ENCODE peak calls at places on chromosomes 12 and 14, in six cellular contexts. One of them, this sample, is unnamed.
A peak's percentile ranks its signal among the peaks of the same experiment; 100 is the strongest.

GRCh38 chr14:92105845-92106094 is 612 bp downstream of the ATXN3 start:
- DNase-seq in PC-9: no peak
- DNase-seq in mucosa of descending colon: peak; percentile 56
- DNase-seq in Peyer's patch: peak; percentile 47
- DNase-seq in psoas muscle: peak; percentile 79
- DNase-seq in BE2C: peak; percentile 36
- DNase-seq in this sample: no peak

GRCh38 chr12:117377758-117378157 is 16.3 kb upstream of the NOS1 start:
- DNase-seq in PC-9: no peak
- DNase-seq in mucosa of descending colon: no peak
- DNase-seq in Peyer's patch: no peak
- DNase-seq in psoas muscle: no peak
- DNase-seq in BE2C: no peak
- DNase-seq in this sample: no peak

GRCh38 chr14:54549862-54550261 is 17.1 kb upstream of the SAMD4A start:
- DNase-seq in PC-9: no peak
- DNase-seq in mucosa of descending colon: no peak
- DNase-seq in Peyer's patch: no peak
- DNase-seq in psoas muscle: no peak
- DNase-seq in BE2C: no peak
- DNase-seq in this sample: no peak

GRCh38 chr12:113030875-113031525 is 25.5 kb upstream of the DTX1 start:
- DNase-seq in PC-9: peak; percentile 52
- DNase-seq in mucosa of descending colon: no peak
- DNase-seq in Peyer's patch: peak; percentile 22
- DNase-seq in psoas muscle: no peak
- DNase-seq in BE2C: peak; percentile 72
- DNase-seq in this sample: peak; percentile 61

GRCh38 chr12:43550831-43551270 is 1.2 kb downstream of the ADAMTS20 start:
- DNase-seq in PC-9: no peak
- DNase-seq in mucosa of descending colon: no peak
- DNase-seq in Peyer's patch: no peak
- DNase-seq in psoas muscle: no peak
- DNase-seq in BE2C: no peak
- DNase-seq in this sample: no peak

GRCh38 chr14:72479471-72479931 is 414.4 kb downstream of the DPF3 start:
- DNase-seq in PC-9: no peak
- DNase-seq in mucosa of descending colon: no peak
- DNase-seq in Peyer's patch: no peak
- DNase-seq in psoas muscle: no peak
- DNase-seq in BE2C: no peak
- DNase-seq in this sample: no peak

GRCh38 chr12:69875416-69875815 is 50.4 kb downstream of the MYRFL start:
- DNase-seq in PC-9: no peak
- DNase-seq in mucosa of descending colon: no peak
- DNase-seq in Peyer's patch: no peak
- DNase-seq in psoas muscle: no peak
- DNase-seq in BE2C: no peak
- DNase-seq in this sample: no peak

GRCh38 chr12:124208469-124208868 is 86.4 kb upstream of the RFLNA start:
- DNase-seq in PC-9: no peak
- DNase-seq in mucosa of descending colon: no peak
- DNase-seq in Peyer's patch: no peak
- DNase-seq in psoas muscle: no peak
- DNase-seq in BE2C: no peak
- DNase-seq in this sample: no peak

GRCh38 chr14:37145395-37145794 is 27.0 kb downstream of the SLC25A21 start:
- DNase-seq in PC-9: no peak
- DNase-seq in mucosa of descending colon: no peak
- DNase-seq in Peyer's patch: no peak
- DNase-seq in psoas muscle: no peak
- DNase-seq in BE2C: no peak
- DNase-seq in this sample: no peak

GRCh38 chr14:75084513-75084912 is 15.1 kb downstream of the ZC2HC1C start:
- DNase-seq in PC-9: no peak
- DNase-seq in mucosa of descending colon: no peak
- DNase-seq in Peyer's patch: no peak
- DNase-seq in psoas muscle: no peak
- DNase-seq in BE2C: no peak
- DNase-seq in this sample: peak; percentile 11

GRCh38 chr14:101405171-101405883 is 156.0 kb upstream of the DIO3 start:
- DNase-seq in PC-9: peak; percentile 89
- DNase-seq in mucosa of descending colon: no peak
- DNase-seq in Peyer's patch: no peak
- DNase-seq in psoas muscle: no peak
- DNase-seq in BE2C: no peak
- DNase-seq in this sample: no peak

GRCh38 chr12:26614217-26614616 is 218.8 kb downstream of the ITPR2 start:
- DNase-seq in PC-9: no peak
- DNase-seq in mucosa of descending colon: no peak
- DNase-seq in Peyer's patch: no peak
- DNase-seq in psoas muscle: no peak
- DNase-seq in BE2C: peak; percentile 39
- DNase-seq in this sample: peak; percentile 50

GRCh38 chr12:4771172-4771959 is 51.2 kb downstream of the GALNT8 start:
- DNase-seq in PC-9: no peak
- DNase-seq in mucosa of descending colon: no peak
- DNase-seq in Peyer's patch: no peak
- DNase-seq in psoas muscle: no peak
- DNase-seq in BE2C: no peak
- DNase-seq in this sample: no peak

GRCh38 chr14:61478971-61479473 is 157.6 kb downstream of the PRKCH start:
- DNase-seq in PC-9: no peak
- DNase-seq in mucosa of descending colon: no peak
- DNase-seq in Peyer's patch: peak; percentile 58
- DNase-seq in psoas muscle: no peak
- DNase-seq in BE2C: no peak
- DNase-seq in this sample: no peak
- H3K4me3 ChIP-seq in PC-9: no peak overlapping the region
- H3K4me3 ChIP-seq in mucosa of descending colon: no peak overlapping the region
- H3K4me3 ChIP-seq in Peyer's patch: no peak overlapping the region
- H3K4me3 ChIP-seq in psoas muscle: no peak overlapping the region
- H3K4me3 ChIP-seq in BE2C: no peak overlapping the region
- H3K4me3 ChIP-seq in this sample: no peak overlapping the region

GRCh38 chr12:46356655-46357437 is 15.7 kb downstream of the SLC38A2 start:
- DNase-seq in PC-9: no peak
- DNase-seq in mucosa of descending colon: no peak
- DNase-seq in Peyer's patch: no peak
- DNase-seq in psoas muscle: no peak
- DNase-seq in BE2C: no peak
- DNase-seq in this sample: no peak

GRCh38 chr12:46351861-46352595 is 20.5 kb downstream of the SLC38A2 start:
- DNase-seq in PC-9: peak; percentile 40
- DNase-seq in mucosa of descending colon: no peak
- DNase-seq in Peyer's patch: no peak
- DNase-seq in psoas muscle: no peak
- DNase-seq in BE2C: no peak
- DNase-seq in this sample: no peak

GRCh38 chr12:46351138-46351537 is 21.4 kb downstream of the SLC38A2 start:
- DNase-seq in PC-9: no peak
- DNase-seq in mucosa of descending colon: no peak
- DNase-seq in Peyer's patch: no peak
- DNase-seq in psoas muscle: no peak
- DNase-seq in BE2C: no peak
- DNase-seq in this sample: no peak

GRCh38 chr12:46354799-46355194 is 17.8 kb downstream of the SLC38A2 start:
- DNase-seq in PC-9: peak; percentile 37
- DNase-seq in mucosa of descending colon: no peak
- DNase-seq in Peyer's patch: no peak
- DNase-seq in psoas muscle: no peak
- DNase-seq in BE2C: no peak
- DNase-seq in this sample: no peak

GRCh38 chr12:46354111-46354798 is 18.3 kb downstream of the SLC38A2 start:
- DNase-seq in PC-9: no peak
- DNase-seq in mucosa of descending colon: no peak
- DNase-seq in Peyer's patch: no peak
- DNase-seq in psoas muscle: no peak
- DNase-seq in BE2C: no peak
- DNase-seq in this sample: no peak
- TF ChIP-seq CTCF in PC-9: no peak
- TF ChIP-seq CTCF in mucosa of descending colon: no peak
- TF ChIP-seq CTCF in Peyer's patch: no peak
- TF ChIP-seq CTCF in psoas muscle: peak; percentile 8
- TF ChIP-seq CTCF in BE2C: peak; percentile 15
- TF ChIP-seq CTCF in this sample: peak; percentile 45

GRCh38 chr12:109232731-109233130 is 76.4 kb downstream of the FOXN4 start:
- DNase-seq in PC-9: no peak
- DNase-seq in mucosa of descending colon: no peak
- DNase-seq in Peyer's patch: no peak
- DNase-seq in psoas muscle: no peak
- DNase-seq in BE2C: no peak
- DNase-seq in this sample: no peak
- H3K36me3 ChIP-seq in PC-9: no peaks in the 10 kb centered on the region
- H3K36me3 ChIP-seq in mucosa of descending colon: no peaks in the 10 kb centered on the region
- H3K36me3 ChIP-seq in Peyer's patch: no peaks in the 10 kb centered on the region
- H3K36me3 ChIP-seq in psoas muscle: peaks cover 100% of the 10 kb centered on the region
- H3K36me3 ChIP-seq in BE2C: no peaks in the 10 kb centered on the region
- H3K36me3 ChIP-seq in this sample: peaks cover 1% of the 10 kb centered on the region

DNA sequence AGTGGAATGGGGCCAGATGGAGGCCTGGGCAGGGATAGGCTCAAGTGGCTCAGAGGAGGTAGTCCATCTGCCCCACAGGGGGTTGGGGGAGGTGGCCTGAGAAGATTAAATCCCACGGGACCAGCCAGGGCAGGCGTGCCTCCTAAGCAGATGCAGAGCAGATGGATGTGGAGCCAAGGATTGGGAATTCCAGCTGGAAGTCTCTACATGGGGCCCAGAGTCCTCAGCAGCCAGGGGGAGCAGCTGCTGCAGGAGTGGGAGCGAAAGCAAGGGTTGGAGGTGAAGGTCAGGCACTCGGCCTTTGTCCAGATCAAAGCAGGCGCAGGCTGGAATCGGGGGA is 42.4 kb upstream of the VRK1 start:
- DNase-seq in PC-9: no peak
- DNase-seq in mucosa of descending colon: no peak
- DNase-seq in Peyer's patch: no peak
- DNase-seq in psoas muscle: no peak
- DNase-seq in BE2C: peak; percentile 64
- DNase-seq in this sample: no peak
- H3K4me3 ChIP-seq in PC-9: no peak overlapping the region
- H3K4me3 ChIP-seq in mucosa of descending colon: no peak overlapping the region
- H3K4me3 ChIP-seq in Peyer's patch: no peak overlapping the region
- H3K4me3 ChIP-seq in psoas muscle: no peak overlapping the region
- H3K4me3 ChIP-seq in BE2C: no peak overlapping the region
- H3K4me3 ChIP-seq in this sample: no peak overlapping the region

DNA sequence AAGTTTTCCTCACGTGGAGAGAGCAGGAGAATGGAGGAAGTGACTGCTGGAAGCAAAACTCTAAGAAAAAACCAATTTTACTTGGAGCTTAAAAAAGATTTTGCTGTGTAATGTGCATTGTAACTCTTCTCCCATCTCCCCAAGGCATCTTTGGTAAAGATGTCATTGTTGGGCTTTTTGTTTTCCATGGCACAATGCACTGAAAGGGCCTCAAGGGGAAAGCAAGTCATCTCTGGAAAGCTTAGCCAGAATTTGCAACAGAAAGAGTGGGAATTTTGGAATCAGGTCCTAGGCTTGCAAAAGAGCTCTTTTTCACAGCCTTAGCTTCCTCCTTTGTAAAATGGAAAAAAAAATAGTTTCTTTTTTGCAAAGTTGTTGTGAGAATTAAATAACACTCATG is 7.9 kb upstream of the PPM1A start:
- DNase-seq in PC-9: no peak
- DNase-seq in mucosa of descending colon: no peak
- DNase-seq in Peyer's patch: no peak
- DNase-seq in psoas muscle: no peak
- DNase-seq in BE2C: no peak
- DNase-seq in this sample: no peak
- TF ChIP-seq CTCF in PC-9: no peak
- TF ChIP-seq CTCF in mucosa of descending colon: no peak
- TF ChIP-seq CTCF in Peyer's patch: no peak
- TF ChIP-seq CTCF in psoas muscle: no peak
- TF ChIP-seq CTCF in BE2C: no peak
- TF ChIP-seq CTCF in this sample: no peak

DNA sequence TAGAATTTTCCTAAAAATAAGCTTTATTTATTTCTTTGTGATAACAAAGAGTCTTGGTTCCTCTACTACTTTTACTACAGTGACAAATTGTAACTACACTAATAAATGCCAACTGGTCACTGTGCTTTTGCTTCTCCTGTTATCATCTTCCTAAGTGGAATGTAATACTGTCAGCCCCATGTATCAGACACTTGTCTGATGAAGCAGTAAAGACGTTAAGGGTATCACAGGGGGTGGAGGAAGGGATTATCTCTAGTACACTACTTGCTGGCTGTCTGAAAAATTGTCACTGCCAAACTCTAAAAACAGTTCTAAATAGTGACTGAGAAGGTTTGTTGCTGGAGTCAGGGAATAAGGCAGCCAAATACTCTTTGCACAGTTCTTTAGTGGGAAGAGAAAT is 11.3 kb downstream of the ASB8 start:
- DNase-seq in PC-9: no peak
- DNase-seq in mucosa of descending colon: no peak
- DNase-seq in Peyer's patch: no peak
- DNase-seq in psoas muscle: no peak
- DNase-seq in BE2C: no peak
- DNase-seq in this sample: no peak
- H3K36me3 ChIP-seq in PC-9: peaks cover 11% of the 10 kb centered on the region
- H3K36me3 ChIP-seq in mucosa of descending colon: peaks cover 6% of the 10 kb centered on the region
- H3K36me3 ChIP-seq in Peyer's patch: no peaks in the 10 kb centered on the region
- H3K36me3 ChIP-seq in psoas muscle: peaks cover 99% of the 10 kb centered on the region
- H3K36me3 ChIP-seq in BE2C: peaks cover 76% of the 10 kb centered on the region
- H3K36me3 ChIP-seq in this sample: no peaks in the 10 kb centered on the region

DNA sequence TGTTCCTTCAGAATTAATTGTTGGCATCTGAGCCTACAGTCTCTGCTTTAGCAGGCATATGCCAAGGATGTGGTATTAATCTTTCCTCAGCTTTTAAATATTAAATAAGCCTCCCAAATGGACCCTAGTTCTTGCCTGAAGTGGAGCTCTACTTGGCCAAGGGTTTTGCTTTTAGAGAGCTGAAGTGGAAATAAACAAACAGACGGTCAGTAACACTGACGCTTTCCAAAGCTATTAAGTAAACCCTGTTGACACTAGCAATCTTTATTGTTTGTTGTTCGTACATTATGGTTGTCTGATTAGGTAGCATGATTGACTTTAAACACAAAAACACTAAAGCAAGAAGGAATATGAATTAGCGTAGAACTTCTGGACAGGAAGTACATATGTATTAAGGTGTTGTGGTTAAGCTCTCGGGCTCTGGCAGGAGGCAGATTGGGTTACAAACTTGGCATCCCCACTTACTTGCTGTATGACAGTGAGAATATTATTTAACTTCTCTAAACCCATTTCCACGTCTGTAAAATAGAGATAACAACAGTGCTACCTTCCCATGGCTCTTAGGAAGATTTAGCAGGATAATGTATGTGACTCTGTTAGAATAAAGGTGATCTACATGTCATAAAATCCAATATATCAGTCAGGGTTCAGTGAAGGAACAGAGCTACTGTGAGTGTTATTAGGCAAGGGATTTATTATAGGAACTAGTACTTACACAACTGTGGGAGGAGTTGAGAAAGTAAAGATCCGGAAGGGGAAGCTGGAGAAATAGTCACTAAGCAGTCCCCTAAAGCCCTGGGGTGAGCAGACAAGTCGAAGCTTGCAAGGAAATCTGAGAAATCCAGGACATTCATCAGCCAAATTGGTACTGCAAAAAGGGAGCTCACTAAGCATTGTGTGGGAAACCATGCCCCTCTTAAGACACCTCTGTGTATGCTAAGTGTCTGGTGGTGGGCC is 92.2 kb upstream of the ATF7IP start:
- DNase-seq in PC-9: no peak
- DNase-seq in mucosa of descending colon: no peak
- DNase-seq in Peyer's patch: no peak
- DNase-seq in psoas muscle: no peak
- DNase-seq in BE2C: no peak
- DNase-seq in this sample: no peak
- H3K4me3 ChIP-seq in PC-9: no peak overlapping the region
- H3K4me3 ChIP-seq in mucosa of descending colon: no peak overlapping the region
- H3K4me3 ChIP-seq in Peyer's patch: no peak overlapping the region
- H3K4me3 ChIP-seq in psoas muscle: no peak overlapping the region
- H3K4me3 ChIP-seq in BE2C: no peak overlapping the region
- H3K4me3 ChIP-seq in this sample: no peak overlapping the region